ENCODE peak calls at places on chromosomes 1 and 21, in eight cellular contexts. Z, T, P, J, W, U, X and O are unnamed samples.

GRCh38 chr21:33116669-33117267 is 46.8 kb downstream of the OLIG1 start:
- DNase-seq in Z (no peak), T (no peak), P (no peak), J (no peak), W (no peak), U (no peak), X (no peak), O (no peak)

GRCh38 chr21:32336711-32337110 is 38.1 kb downstream of the MRAP start:
- DNase-seq in Z (no peak), T (no peak), P (peak), J (no peak), W (no peak), U (peak), X (no peak), O (no peak)

GRCh38 chr1:198549863-198550262 is 9.4 kb upstream of the ATP6V1G3 start:
- DNase-seq in Z (no peak), T (no peak), P (no peak), J (no peak), W (no peak), U (no peak), X (peak), O (no peak)

GRCh38 chr1:206734499-206735142 is 36.0 kb upstream of the IL19 start:
- DNase-seq in Z (peak), T (peak), P (peak), J (no peak), W (peak), U (peak), X (peak), O (peak)

GRCh38 chr1:110645962-110646735 is 28.6 kb downstream of the KCNA3 start:
- DNase-seq in Z (no peak), T (no peak), P (peak), J (no peak), W (no peak), U (peak), X (no peak), O (no peak)

GRCh38 chr1:10188133-10188532 is 22.2 kb upstream of the KIF1B start:
- DNase-seq in Z (no peak), T (no peak), P (no peak), J (no peak), W (no peak), U (no peak), X (no peak), O (no peak)

GRCh38 chr1:181129771-181130606 is 41.5 kb downstream of the IER5 start:
- DNase-seq in Z (no peak), T (no peak), P (no peak), J (no peak), W (no peak), U (no peak), X (no peak), O (no peak)

GRCh38 chr1:20574686-20575543 is 14.0 kb upstream of the CDA start:
- DNase-seq in Z (no peak), T (peak), P (peak), J (peak), W (peak), U (peak), X (no peak), O (peak)

GRCh38 chr1:50492142-50492541 is 68.9 kb upstream of the DMRTA2 start:
- DNase-seq in Z (no peak), T (no peak), P (no peak), J (no peak), W (no peak), U (no peak), X (no peak), O (no peak)

GRCh38 chr1:47722101-47722500 is 275.1 kb downstream of the TRABD2B start:
- DNase-seq in Z (no peak), T (no peak), P (no peak), J (no peak), W (no peak), U (no peak), X (no peak), O (no peak)

GRCh38 chr1:76477131-76477530 is 390.1 kb upstream of the ST6GALNAC5 start:
- DNase-seq in Z (no peak), T (no peak), P (no peak), J (no peak), W (no peak), U (no peak), X (no peak), O (no peak)

GRCh38 chr1:96643519-96643918 is 78.1 kb upstream of the PTBP2 start:
- DNase-seq in Z (no peak), T (no peak), P (no peak), J (no peak), W (no peak), U (no peak), X (no peak), O (no peak)

GRCh38 chr1:16009030-16009460 is 5.0 kb downstream of the SRARP start:
- DNase-seq in Z (peak), T (peak), P (peak), J (peak), W (peak), U (peak), X (peak), O (peak)

GRCh38 chr1:219459321-219460105 is 153.4 kb downstream of the ZC3H11B start:
- DNase-seq in Z (no peak), T (no peak), P (no peak), J (no peak), W (no peak), U (peak), X (no peak), O (no peak)

GRCh38 chr1:12309783-12310742 is 80.2 kb downstream of the VPS13D start:
- DNase-seq in Z (no peak), T (no peak), P (no peak), J (no peak), W (no peak), U (peak), X (no peak), O (no peak)

GRCh38 chr1:233242827-233243483 is 52.6 kb downstream of the PCNX2 start:
- DNase-seq in Z (no peak), T (no peak), P (no peak), J (no peak), W (no peak), U (no peak), X (no peak), O (no peak)

GRCh38 chr1:230077436-230078221 is 10.6 kb downstream of the GALNT2 start:
- DNase-seq in Z (no peak), T (no peak), P (no peak), J (no peak), W (no peak), U (peak), X (no peak), O (no peak)

DNA sequence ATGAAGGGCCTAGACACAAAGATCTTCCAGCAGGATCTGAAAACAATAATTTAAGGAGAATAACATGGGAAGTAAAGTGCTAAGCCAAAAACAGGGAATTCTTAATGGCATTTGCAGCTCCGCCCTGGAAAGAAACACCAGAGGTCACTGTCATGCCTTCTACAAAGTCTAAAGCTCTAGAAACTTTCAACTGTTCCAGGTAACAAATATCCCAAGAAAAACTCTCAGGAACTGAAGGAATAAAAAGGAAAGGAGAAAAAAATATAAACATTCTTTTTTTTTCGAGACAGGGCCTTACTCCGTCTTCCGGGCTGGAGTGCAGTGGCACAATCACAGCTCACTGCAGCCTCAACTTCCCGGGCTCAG is 13.2 kb downstream of the ZC3H12A start:
- DNase-seq in Z (no peak), T (no peak), P (no peak), J (no peak), W (no peak), U (no peak), X (no peak), O (no peak)
- TF ChIP-seq CTCF in Z (no peak), T (peak), P (no peak), J (no peak), W (peak), U (no peak), X (peak), O (peak)

GRCh38 chr1:40530735-40531380 is 579 bp upstream of the ZNF684 start:
- DNase-seq in Z (no peak), T (no peak), P (peak), J (no peak), W (no peak), U (peak), X (no peak), O (no peak)

GRCh38 chr1:40531381-40532061 is at the start of gene ZNF684:
- DNase-seq in Z (peak), T (peak), P (peak), J (peak), W (peak), U (peak), X (peak), O (peak)

GRCh38 chr1:40534589-40534988 is 3.2 kb downstream of the ZNF684 start:
- DNase-seq in Z (no peak), T (no peak), P (no peak), J (no peak), W (no peak), U (no peak), X (no peak), O (no peak)

GRCh38 chr1:40532062-40532389 is 589 bp downstream of the ZNF684 start:
- DNase-seq in Z (no peak), T (no peak), P (no peak), J (no peak), W (no peak), U (no peak), X (no peak), O (no peak)

GRCh38 chr1:40532844-40533424 is 1.5 kb downstream of the ZNF684 start:
- DNase-seq in Z (no peak), T (no peak), P (peak), J (no peak), W (peak), U (peak), X (peak), O (peak)
- TF ChIP-seq CTCF in Z (no peak), T (peak), P (peak), J (peak), W (peak), U (peak), X (peak), O (peak)

DNA sequence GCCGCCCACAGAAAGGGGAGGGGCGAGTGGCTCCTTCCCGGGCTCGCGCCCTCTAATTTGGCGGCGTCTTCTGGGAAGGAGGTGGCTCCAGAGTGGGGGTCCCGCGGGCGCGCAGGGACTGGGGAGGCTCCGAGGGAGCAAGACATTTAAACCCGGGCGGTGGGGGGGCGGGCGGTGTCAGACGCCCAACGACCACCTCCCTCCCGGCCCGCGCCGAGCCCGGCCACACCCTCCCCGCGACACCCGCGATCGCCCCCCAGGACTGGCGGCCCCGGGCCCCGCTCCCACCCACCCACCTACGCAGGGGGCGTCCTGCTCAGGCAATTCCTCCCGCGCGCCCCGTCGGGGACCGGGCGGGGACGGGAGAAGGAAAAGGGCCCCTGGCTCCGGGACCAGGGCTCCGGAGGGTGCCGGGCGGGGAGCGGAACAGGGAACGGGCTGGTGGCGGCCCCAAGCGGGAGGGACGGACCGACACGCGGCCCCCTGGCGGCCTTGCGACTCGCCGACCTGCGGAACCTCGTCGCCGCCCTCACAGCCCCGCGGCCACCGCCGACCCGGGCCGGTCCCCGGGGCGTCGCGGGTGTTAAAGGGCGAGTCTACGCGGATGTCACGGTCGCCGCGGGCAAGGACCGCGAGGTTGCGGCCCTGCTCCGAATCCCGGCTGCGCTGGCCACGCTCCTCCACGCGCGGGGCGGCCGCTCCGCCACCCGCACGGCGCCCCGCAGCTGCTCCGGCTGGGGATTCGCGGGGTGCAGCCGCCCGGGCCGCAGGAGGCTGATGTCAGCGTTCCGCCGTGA is 94.0 kb upstream of the FMN2 start:
- DNase-seq in Z (no peak), T (no peak), P (no peak), J (no peak), W (peak), U (peak), X (no peak), O (no peak)
- TF ChIP-seq CTCF in Z (no peak), T (no peak), P (peak), J (no peak), W (peak), U (peak), X (no peak), O (peak)

GRCh38 chr1:14521602-14522001 is 76.9 kb upstream of the KAZN start:
- DNase-seq in Z (no peak), T (no peak), P (peak), J (no peak), W (no peak), U (peak), X (no peak), O (no peak)
- TF ChIP-seq CTCF in Z (no peak), T (no peak), P (no peak), J (no peak), W (no peak), U (no peak), X (no peak), O (no peak)

GRCh38 chr1:93722081-93723031 is 40.7 kb upstream of the BCAR3 start:
- DNase-seq in Z (no peak), T (no peak), P (peak), J (no peak), W (peak), U (no peak), X (no peak), O (no peak)
- TF ChIP-seq CTCF in Z (no peak), T (no peak), P (no peak), J (no peak), W (no peak), U (no peak), X (no peak), O (no peak)

GRCh38 chr1:58249729-58250586 is 296.6 kb downstream of the OMA1 start:
- DNase-seq in Z (no peak), T (no peak), P (peak), J (peak), W (peak), U (peak), X (no peak), O (no peak)

GRCh38 chr1:58249371-58249728 is 297.2 kb downstream of the OMA1 start:
- DNase-seq in Z (no peak), T (no peak), P (no peak), J (no peak), W (no peak), U (no peak), X (no peak), O (no peak)

GRCh38 chr1:58248067-58248466 is 298.5 kb downstream of the OMA1 start:
- DNase-seq in Z (no peak), T (no peak), P (no peak), J (no peak), W (no peak), U (no peak), X (no peak), O (no peak)

GRCh38 chr1:58251415-58252073 is 295.0 kb downstream of the OMA1 start:
- DNase-seq in Z (no peak), T (no peak), P (peak), J (no peak), W (peak), U (peak), X (no peak), O (no peak)

GRCh38 chr1:58250587-58250948 is 296.0 kb downstream of the OMA1 start:
- DNase-seq in Z (no peak), T (no peak), P (no peak), J (no peak), W (no peak), U (no peak), X (no peak), O (no peak)
- TF ChIP-seq CTCF in Z (no peak), T (no peak), P (no peak), J (no peak), W (no peak), U (no peak), X (no peak), O (no peak)

GRCh38 chr1:109499661-109500536 is 6.0 kb downstream of the CYB561D1 start:
- DNase-seq in Z (no peak), T (peak), P (peak), J (no peak), W (no peak), U (peak), X (no peak), O (no peak)
- TF ChIP-seq CTCF in Z (no peak), T (peak), P (peak), J (peak), W (peak), U (peak), X (peak), O (no peak)